ENCODE peak calls at places on chromosomes 6 and 20, in eight cellular contexts. G is left colon; D is activated gamma-delta T cell treated with anti-CD3 and anti-CD28 coated beads, Interleukin-2, amount 50 U/mL, for 16 hours; E is stimulated activated CD4-positive, alpha-beta T cell treated with anti-CD3 and anti-CD28 coated beads, Interleukin-2, amount 100 ng/mL, for 48 hours; X is endothelial cell of umbilical vein; F is HepG2; V is CD8-positive, alpha-beta memory T cell; P is T-cell. B is an unnamed sample.

GRCh38 chr20:5008743-5009142 is 7.4 kb upstream of the SLC23A2 start:
- DNase-seq in G (no peak), D (no peak), E (no peak), X (no peak), F (no peak), V (no peak), P (no peak), B (no peak)

GRCh38 chr6:56036911-56037310 is 161.5 kb upstream of the BMP5 start:
- DNase-seq in G (no peak), D (no peak), E (no peak), X (no peak), F (no peak), V (no peak), P (no peak), B (no peak)

GRCh38 chr6:105851586-105851985 is 234.6 kb upstream of the PRDM1 start:
- DNase-seq in G (no peak), D (no peak), E (no peak), X (no peak), F (no peak), V (no peak), P (no peak), B (peak; percentile 10)

GRCh38 chr6:109239192-109239917 is 142.9 kb downstream of the CD164 start:
- DNase-seq in G (no peak), D (no peak), E (no peak), X (no peak), F (no peak), V (no peak), P (no peak), B (no peak)

GRCh38 chr6:100745419-100746041 is 135.6 kb downstream of the ASCC3 start:
- DNase-seq in G (no peak), D (no peak), E (no peak), X (no peak), F (no peak), V (no peak), P (no peak), B (no peak)

GRCh38 chr6:9397981-9398559 is 962.7 kb upstream of the SLC35B3 start:
- DNase-seq in G (peak; percentile 29), D (no peak), E (no peak), X (peak; percentile 9), F (no peak), V (no peak), P (no peak), B (peak; percentile 51)

GRCh38 chr6:160943997-160944396 is 47.6 kb upstream of the MAP3K4 start:
- DNase-seq in G (no peak), D (no peak), E (no peak), X (no peak), F (no peak), V (no peak), P (no peak), B (no peak)

GRCh38 chr6:34226731-34227586 is 9.7 kb upstream of the HMGA1 start:
- DNase-seq in G (no peak), D (no peak), E (no peak), X (no peak), F (peak; percentile 51), V (no peak), P (no peak), B (no peak)

GRCh38 chr20:17614176-17614811 is 44.4 kb downstream of the DSTN start:
- DNase-seq in G (peak; percentile 79), D (no peak), E (no peak), X (no peak), F (no peak), V (no peak), P (no peak), B (peak; percentile 29)

GRCh38 chr6:167268683-167269280 is 22.3 kb upstream of the UNC93A start:
- DNase-seq in G (no peak), D (no peak), E (no peak), X (no peak), F (peak; percentile 93), V (no peak), P (no peak), B (no peak)

GRCh38 chr20:46631212-46631869 is 19.9 kb downstream of the SLC13A3 start:
- DNase-seq in G (no peak), D (no peak), E (no peak), X (no peak), F (peak; percentile 98), V (no peak), P (no peak), B (peak; percentile 58)

GRCh38 chr20:32338665-32339064 is 19.5 kb upstream of the ASXL1 start:
- DNase-seq in G (no peak), D (no peak), E (no peak), X (no peak), F (peak; percentile 54), V (no peak), P (no peak), B (no peak)

GRCh38 chr6:36244641-36245280 is 25.1 kb upstream of the PNPLA1 start:
- DNase-seq in G (no peak), D (no peak), E (no peak), X (peak; percentile 86), F (peak; percentile 88), V (no peak), P (no peak), B (no peak)

GRCh38 chr6:26437550-26437949 is 2.8 kb upstream of the BTN3A3 start:
- DNase-seq in G (no peak), D (no peak), E (no peak), X (no peak), F (no peak), V (no peak), P (no peak), B (no peak)

GRCh38 chr6:1388927-1389790 is at the start of gene FOXF2:
- DNase-seq in G (no peak), D (no peak), E (no peak), X (no peak), F (no peak), V (no peak), P (no peak), B (no peak)

GRCh38 chr6:14876778-14877613 is 368.9 kb upstream of the JARID2 start:
- DNase-seq in G (no peak), D (no peak), E (no peak), X (peak; percentile 88), F (no peak), V (no peak), P (peak; percentile 15), B (no peak)

GRCh38 chr20:15379897-15380296 is 1042.5 kb upstream of the FLRT3 start:
- DNase-seq in G (no peak), D (no peak), E (no peak), X (no peak), F (no peak), V (no peak), P (no peak), B (no peak)

GRCh38 chr6:27096834-27097511 is 150.5 kb upstream of the PRSS16 start:
- DNase-seq in G (peak; percentile 64), D (no peak), E (peak; percentile 46), X (peak; percentile 64), F (no peak), V (no peak), P (no peak), B (peak; percentile 90)

GRCh38 chr6:43941174-43941573 is 171.2 kb downstream of the VEGFA start:
- DNase-seq in G (no peak), D (no peak), E (no peak), X (no peak), F (no peak), V (no peak), P (no peak), B (no peak)

GRCh38 chr6:150303256-150303655 is 65.6 kb upstream of the IYD start:
- DNase-seq in G (no peak), D (no peak), E (no peak), X (no peak), F (no peak), V (no peak), P (no peak), B (no peak)

B was measured in left lung.